ENCODE peak calls at places on chromosomes 4 and X, in five cellular contexts. H, R, B, M and Y are unnamed samples.

GRCh38 chr4:15778191-15778741 is at the start of gene CD38:
- DNase-seq in H (no peak), B (no peak), R (no peak), M (no peak), Y (no peak)

GRCh38 chr4:16897991-16898827 is at the start of gene LDB2:
- DNase-seq in H (peak), B (peak), M (no peak), R (peak), Y (peak)

GRCh38 chr4:13678186-13678924 is 50.8 kb upstream of the BOD1L1 start:
- DNase-seq in H (no peak), M (no peak), R (no peak), B (no peak), Y (no peak)

GRCh38 chr4:53476232-53477037 is 99.0 kb downstream of the FIP1L1 start:
- DNase-seq in M (peak), B (peak), H (no peak), R (no peak), Y (no peak)

GRCh38 chrX:136694491-136695087 is 46.6 kb downstream of the CD40LG start:
- DNase-seq in R (no peak), M (no peak), B (no peak), H (no peak), Y (no peak)

GRCh38 chr4:122045533-122045932 is 93.7 kb upstream of the TRPC3 start:
- DNase-seq in B (no peak), M (peak), H (no peak), R (no peak), Y (no peak)

GRCh38 chr4:84683065-84683464 is 100.1 kb downstream of the CDS1 start:
- DNase-seq in M (no peak), H (no peak), R (no peak), B (no peak), Y (no peak)

GRCh38 chr4:86685401-86685800 is 91.3 kb downstream of the PTPN13 start:
- DNase-seq in B (no peak), M (no peak), R (no peak), H (no peak), Y (no peak)

GRCh38 chr4:112938461-112939058 is 110.9 kb upstream of the ANK2 start:
- DNase-seq in H (no peak), R (no peak), B (no peak), M (no peak), Y (no peak)

GRCh38 chr4:122898370-122899150 is 23.8 kb downstream of the NUDT6 start:
- DNase-seq in B (peak), R (no peak), H (peak), M (peak), Y (no peak)

GRCh38 chrX:45778621-45779020 is 577.9 kb upstream of the DIPK2B start:
- DNase-seq in R (no peak), H (no peak), M (no peak), B (no peak), Y (no peak)

GRCh38 chrX:43703211-43703791 is 47.2 kb downstream of the MAOA start:
- DNase-seq in B (no peak), H (no peak), M (peak), R (no peak), Y (no peak)

GRCh38 chrX:67780694-67781109 is 236.9 kb downstream of the AR start:
- DNase-seq in M (no peak), H (no peak), B (peak), R (peak), Y (peak)

GRCh38 chr4:182973421-182974340 is 56.5 kb upstream of the DCTD start:
- DNase-seq in M (no peak), H (no peak), R (no peak), B (no peak), Y (no peak)

GRCh38 chrX:139639253-139639652 is 68.7 kb downstream of the MCF2 start:
- DNase-seq in M (no peak), R (no peak), H (no peak), B (no peak), Y (no peak)

GRCh38 chrX:139647597-139647996 is 60.4 kb downstream of the MCF2 start:
- DNase-seq in R (no peak), H (no peak), M (no peak), B (no peak), Y (no peak)

GRCh38 chrX:139640259-139640658 is 67.7 kb downstream of the MCF2 start:
- DNase-seq in B (no peak), H (no peak), M (no peak), R (no peak), Y (no peak)

GRCh38 chrX:139642241-139642927 is 65.6 kb downstream of the MCF2 start:
- DNase-seq in R (no peak), M (no peak), H (no peak), B (no peak), Y (no peak)
- H3K4me3 ChIP-seq in R (no peak), M (no peak), H (no peak), B (no peak), Y (no peak)

GRCh38 chr4:7873881-7874280 is 65.8 kb downstream of the AFAP1 start:
- DNase-seq in M (no peak), B (no peak), R (no peak), H (no peak), Y (no peak)

GRCh38 chr4:7868892-7869471 is 70.7 kb downstream of the AFAP1 start:
- DNase-seq in M (no peak), R (no peak), B (no peak), H (no peak), Y (no peak)

GRCh38 chr4:7874838-7875237 is 64.8 kb downstream of the AFAP1 start:
- DNase-seq in H (no peak), R (no peak), M (no peak), B (no peak), Y (no peak)

GRCh38 chr4:7871356-7871755 is 68.3 kb downstream of the AFAP1 start:
- DNase-seq in M (no peak), H (no peak), B (no peak), R (no peak), Y (no peak)

GRCh38 chr4:7872264-7872771 is 67.3 kb downstream of the AFAP1 start:
- DNase-seq in H (no peak), M (no peak), R (peak), B (peak), Y (no peak)
- H3K4me3 ChIP-seq in H (no peak), M (no peak), R (no peak), B (no peak), Y (no peak)

GRCh38 chr4:116636917-116637316 is 448.5 kb downstream of the TRAM1L1 start:
- DNase-seq in M (no peak), H (no peak), R (no peak), B (no peak), Y (no peak)

GRCh38 chr4:116638592-116638991 is 446.8 kb downstream of the TRAM1L1 start:
- DNase-seq in B (no peak), M (no peak), H (no peak), R (no peak), Y (no peak)

GRCh38 chr4:116639070-116639577 is 446.3 kb downstream of the TRAM1L1 start:
- DNase-seq in M (no peak), B (no peak), H (no peak), R (no peak), Y (no peak)
- H3K4me3 ChIP-seq in M (no peak), B (no peak), H (no peak), R (no peak), Y (no peak)

DNA sequence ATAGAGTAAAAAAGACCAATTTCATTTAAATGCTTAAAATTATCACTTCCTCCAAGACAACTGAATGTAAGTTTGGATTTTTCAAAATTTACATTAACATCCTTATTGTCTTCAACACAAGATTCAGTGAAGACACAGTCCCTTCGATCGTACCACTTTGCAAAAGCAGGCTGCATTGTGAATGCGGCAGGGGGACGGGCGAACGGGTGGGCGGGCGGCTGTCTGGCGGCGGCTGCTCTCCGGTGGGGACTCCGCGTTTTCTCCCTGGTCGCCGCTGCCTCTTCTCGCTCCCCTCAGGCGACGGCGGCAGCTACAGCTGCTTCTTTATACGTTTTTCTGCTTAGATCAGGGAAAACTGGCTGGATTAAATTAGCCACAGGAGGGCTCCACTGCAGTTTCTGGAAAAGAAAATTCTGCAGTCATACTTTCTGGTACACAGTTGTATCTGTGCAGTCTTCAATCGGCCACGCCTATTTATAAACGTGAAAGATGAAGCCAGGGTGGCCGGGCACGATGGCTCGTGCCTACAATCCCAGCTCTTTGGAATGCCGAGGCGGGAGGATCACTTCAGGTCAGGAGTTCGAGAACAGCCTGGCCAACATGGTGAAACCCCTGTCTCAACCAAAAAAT is 33.9 kb upstream of the HPF1 start:
- DNase-seq in H (no peak), M (peak), R (peak), B (peak), Y (peak)
- H3K4me3 ChIP-seq in H (peak), M (peak), R (no peak), B (peak), Y (peak)

GRCh38 chr4:27100713-27101112 is 240.1 kb downstream of the STIM2 start:
- DNase-seq in B (no peak), R (no peak), H (no peak), M (peak), Y (no peak)
- H3K4me3 ChIP-seq in B (no peak), R (no peak), H (no peak), M (no peak), Y (no peak)

GRCh38 chr4:40189997-40190396 is 6.8 kb upstream of the RHOH start:
- DNase-seq in R (no peak), M (no peak), B (no peak), H (no peak), Y (no peak)

GRCh38 chr4:40192286-40193017 is 4.4 kb upstream of the RHOH start:
- DNase-seq in R (no peak), M (no peak), B (no peak), H (no peak), Y (no peak)

GRCh38 chr4:40190465-40190864 is 6.4 kb upstream of the RHOH start:
- DNase-seq in M (no peak), H (no peak), R (no peak), B (no peak), Y (no peak)

GRCh38 chr4:40193018-40193571 is 3.7 kb upstream of the RHOH start:
- DNase-seq in B (no peak), R (no peak), H (no peak), M (no peak), Y (no peak)

DNA sequence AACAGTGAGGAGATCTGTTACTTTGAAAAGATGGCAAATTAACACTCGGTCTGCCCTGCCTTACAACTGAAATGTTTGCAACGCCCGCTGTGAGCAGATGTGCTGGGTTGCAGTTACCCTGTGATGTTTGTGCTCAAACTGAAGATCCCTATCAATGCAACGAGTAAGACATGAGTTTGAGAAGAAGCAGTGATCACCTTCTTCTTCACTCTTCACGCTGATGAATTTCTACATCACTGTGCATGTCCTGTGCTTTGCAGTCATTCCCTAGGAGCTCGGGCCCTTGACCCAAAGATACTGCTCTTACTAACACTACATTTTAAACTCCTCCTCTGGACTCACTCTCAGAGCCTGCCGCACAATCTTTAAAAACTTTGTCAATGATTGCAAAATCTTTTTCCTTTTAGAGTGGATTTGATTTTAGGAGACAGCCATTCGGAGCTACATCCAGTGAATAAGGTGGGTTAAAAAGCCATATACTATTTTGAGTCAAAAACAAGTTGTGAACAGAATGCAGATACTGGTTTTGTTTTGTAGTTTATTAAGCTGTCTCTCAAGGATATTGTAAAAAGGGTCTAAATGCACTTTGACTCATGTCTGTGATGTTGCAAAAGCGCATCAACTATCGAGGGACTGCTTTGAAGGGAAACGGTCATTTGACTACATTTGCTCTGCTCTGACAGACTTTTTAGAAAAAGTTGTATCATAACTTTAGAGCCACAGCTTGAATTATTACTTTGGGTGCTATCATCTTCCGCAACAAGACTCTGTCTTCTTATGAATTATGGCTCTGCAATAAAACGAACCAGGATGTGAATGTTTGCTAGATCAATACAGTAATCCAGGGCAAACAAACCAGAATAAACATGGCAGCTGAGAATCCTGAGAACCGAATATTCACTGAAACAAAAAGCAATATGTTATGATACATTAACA is 5.7 kb upstream of the RHOH start:
- DNase-seq in R (no peak), M (no peak), B (no peak), H (no peak), Y (no peak)
- H3K4me3 ChIP-seq in R (no peak), M (no peak), B (no peak), H (no peak), Y (no peak)

GRCh38 chr4:94457692-94458106 is 6.0 kb downstream of the PDLIM5 start:
- DNase-seq in R (no peak), B (no peak), M (peak), H (no peak), Y (no peak)
- H3K4me3 ChIP-seq in R (no peak), B (no peak), M (no peak), H (peak), Y (peak)

GRCh38 chr4:125389713-125390112 is 75.0 kb downstream of the FAT4 start:
- DNase-seq in H (no peak), R (no peak), M (peak), B (no peak), Y (no peak)
- H3K4me3 ChIP-seq in H (no peak), R (no peak), M (no peak), B (no peak), Y (no peak)

GRCh38 chrX:2237976-2238375 is 262.8 kb downstream of the DHRSX start:
- DNase-seq in B (no peak), H (no peak), R (no peak), M (no peak), Y (no peak)
- H3K4me3 ChIP-seq in B (no peak), H (no peak), R (no peak), M (no peak), Y (no peak)